ENCODE peak calls at places on chromosomes 2 and 18, in ten cellular contexts. Y, L, K, O, W, H, U, B, C and P are unnamed samples.

GRCh38 chr2:74740395-74741075 is 86.5 kb downstream of the SEMA4F start:
- DNase-seq in W (peak), U (peak), L (no peak), B (peak), H (peak), O (no peak), C (peak), Y (peak), K (no peak), P (peak)

GRCh38 chr2:10555810-10556111 is 107.6 kb upstream of the ODC1 start:
- DNase-seq in U (no peak), H (no peak), C (no peak), L (no peak), W (no peak), Y (no peak), B (no peak), K (no peak), O (no peak), P (no peak)

GRCh38 chr2:129004485-129004884 is 685.8 kb upstream of the HS6ST1 start:
- DNase-seq in C (no peak), K (no peak), Y (no peak), B (no peak), W (no peak), H (no peak), L (no peak), U (no peak), O (no peak), P (no peak)

GRCh38 chr2:58842501-58843144 is 601.5 kb upstream of the FANCL start:
- DNase-seq in H (no peak), O (no peak), U (no peak), B (no peak), C (no peak), L (no peak), Y (no peak), K (no peak), W (no peak), P (no peak)

GRCh38 chr2:167761465-167762136 is 485.8 kb downstream of the STK39 start:
- DNase-seq in B (no peak), Y (no peak), O (no peak), K (no peak), U (no peak), H (no peak), C (no peak), L (no peak), W (no peak), P (no peak)

GRCh38 chr2:9408641-9409151 is 14.6 kb downstream of the ITGB1BP1 start:
- DNase-seq in B (no peak), U (no peak), O (peak), C (no peak), L (no peak), K (no peak), Y (no peak), H (peak), W (no peak), P (no peak)

GRCh38 chr18:56522826-56523225 is 115.6 kb downstream of the TXNL1 start:
- DNase-seq in Y (no peak), H (no peak), B (no peak), U (peak), O (no peak), L (no peak), K (no peak), W (no peak), C (no peak), P (no peak)

GRCh38 chr2:172993924-172994717 is 81.5 kb upstream of the MAP3K20 start:
- DNase-seq in O (no peak), W (no peak), K (no peak), C (no peak), Y (no peak), B (no peak), H (no peak), L (no peak), U (no peak), P (no peak)

GRCh38 chr2:213429516-213429915 is 145.3 kb downstream of the SPAG16 start:
- DNase-seq in W (peak), U (no peak), C (no peak), H (no peak), O (no peak), B (no peak), L (no peak), Y (no peak), K (no peak), P (no peak)

GRCh38 chr2:197052371-197052770 is 125.9 kb upstream of the PGAP1 start:
- DNase-seq in K (no peak), C (no peak), B (no peak), O (no peak), U (no peak), Y (no peak), W (no peak), H (no peak), L (no peak), P (no peak)

GRCh38 chr18:59024829-59025228 is 114.9 kb upstream of the SEC11C start:
- DNase-seq in C (no peak), B (peak), O (no peak), W (peak), H (no peak), L (no peak), K (no peak), Y (no peak), U (no peak), P (peak)

GRCh38 chr2:6290626-6291025 is 575.1 kb downstream of the CMPK2 start:
- DNase-seq in C (no peak), K (no peak), H (no peak), B (no peak), O (no peak), W (no peak), L (no peak), Y (no peak), U (no peak), P (no peak)

GRCh38 chr18:79068299-79068945 is 772 bp upstream of the ATP9B start:
- DNase-seq in H (no peak), O (no peak), C (no peak), B (no peak), L (peak), U (no peak), W (peak), Y (no peak), K (peak), P (no peak)

GRCh38 chr2:199488772-199489400 is 31.1 kb upstream of the SATB2 start:
- DNase-seq in U (no peak), C (peak), K (peak), W (peak), L (peak), H (peak), O (no peak), Y (peak), B (no peak), P (no peak)

GRCh38 chr2:234038076-234038802 is 12.3 kb upstream of the SPP2 start:
- DNase-seq in U (no peak), H (no peak), K (no peak), W (peak), L (no peak), Y (no peak), O (no peak), B (no peak), C (no peak), P (no peak)

GRCh38 chr2:132692816-132693215 is 22.8 kb upstream of the LYPD1 start:
- DNase-seq in H (no peak), O (no peak), L (no peak), C (no peak), U (no peak), W (peak), K (no peak), B (no peak), Y (no peak), P (no peak)

GRCh38 chr18:50203801-50204604 is 9.1 kb upstream of the MYO5B start:
- DNase-seq in K (peak), H (peak), W (peak), O (no peak), Y (peak), B (no peak), U (no peak), L (peak), C (peak), P (no peak)

GRCh38 chr2:240966457-240966905 is 31.9 kb upstream of the SNED1 start:
- DNase-seq in H (peak), K (no peak), O (peak), U (no peak), Y (no peak), L (no peak), B (peak), C (no peak), W (no peak), P (peak)

GRCh38 chr2:36058953-36059352 is 296.6 kb upstream of the CRIM1 start:
- DNase-seq in Y (no peak), C (no peak), H (no peak), W (no peak), K (no peak), O (no peak), B (no peak), U (no peak), L (peak), P (peak)

GRCh38 chr2:157221394-157221988 is 36.0 kb upstream of the GALNT5 start:
- DNase-seq in U (no peak), W (no peak), L (no peak), O (no peak), C (no peak), K (no peak), H (no peak), Y (no peak), B (no peak), P (no peak)

GRCh38 chr2:10345813-10346212 is 43.1 kb downstream of the HPCAL1 start:
- DNase-seq in B (no peak), W (no peak), U (no peak), H (no peak), Y (no peak), K (no peak), O (no peak), L (no peak), C (no peak), P (no peak)

GRCh38 chr18:35770360-35770759 is 188.8 kb downstream of the GALNT1 start:
- DNase-seq in U (no peak), O (no peak), H (no peak), K (no peak), C (no peak), L (peak), Y (no peak), W (no peak), B (no peak), P (no peak)

GRCh38 chr18:69400253-69400975 is at the start of gene DOK6:
- DNase-seq in K (no peak), Y (no peak), B (peak), U (no peak), O (peak), C (peak), H (peak), W (peak), L (no peak), P (peak)

GRCh38 chr18:62524443-62525200 is 1.8 kb downstream of the ZCCHC2 start:
- DNase-seq in B (peak), K (peak), O (peak), C (peak), H (peak), Y (peak), U (no peak), W (peak), L (peak), P (peak)

GRCh38 chr18:41126541-41127235 is 828.3 kb upstream of the PIK3C3 start:
- DNase-seq in Y (no peak), K (no peak), O (no peak), W (peak), L (no peak), H (no peak), C (no peak), U (peak), B (no peak), P (no peak)

GRCh38 chr18:3493501-3494244 is 43.7 kb downstream of the TGIF1 start:
- DNase-seq in C (no peak), W (no peak), U (no peak), H (no peak), B (no peak), Y (no peak), L (no peak), O (no peak), K (no peak), P (no peak)

GRCh38 chr2:220664272-220665107 is 907.6 kb downstream of the EPHA4 start:
- DNase-seq in L (no peak), K (no peak), W (peak), C (no peak), O (no peak), H (no peak), Y (no peak), U (no peak), B (no peak), P (peak)

DNA sequence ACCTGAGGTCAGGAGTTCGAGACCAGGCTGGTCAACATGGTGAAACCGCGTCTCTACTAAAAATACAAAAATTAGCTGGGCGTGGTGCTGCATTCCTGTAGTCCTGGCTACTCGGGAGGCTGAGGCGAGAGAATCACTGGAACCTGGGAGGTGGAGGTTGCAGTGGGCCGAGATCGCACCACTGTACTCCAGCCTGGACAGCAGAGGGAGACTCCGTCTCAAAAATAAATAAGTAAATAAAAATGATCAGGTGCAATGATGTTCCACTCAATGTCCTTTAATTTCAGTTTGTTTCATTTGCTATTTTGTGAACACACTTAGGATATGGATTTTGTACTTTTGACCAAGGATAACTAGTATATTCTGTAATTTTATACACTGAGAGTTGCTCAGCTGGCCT is 9.3 kb downstream of the HADHA start:
- DNase-seq in U (no peak), O (no peak), Y (no peak), K (no peak), B (no peak), C (no peak), W (no peak), H (no peak), L (no peak), P (no peak)
- TF ChIP-seq CTCF in U (no peak), O (peak), Y (peak), K (no peak), B (no peak), C (peak), W (no peak), H (peak), L (no peak), P (peak)

GRCh38 chr2:112803691-112804521 is 19.6 kb upstream of the IL1A start:
- DNase-seq in U (peak), H (no peak), W (peak), B (no peak), L (peak), C (peak), K (no peak), O (no peak), Y (no peak), P (no peak)

GRCh38 chr2:112807233-112807807 is 23.0 kb upstream of the IL1A start:
- DNase-seq in H (no peak), U (no peak), L (no peak), K (no peak), B (no peak), W (no peak), C (no peak), O (no peak), Y (no peak), P (no peak)

GRCh38 chr2:112809112-112809511 is 24.8 kb upstream of the IL1A start:
- DNase-seq in U (no peak), H (no peak), Y (no peak), C (no peak), O (no peak), K (no peak), W (no peak), B (no peak), L (no peak), P (no peak)

GRCh38 chr2:112800881-112801583 is 16.7 kb upstream of the IL1A start:
- DNase-seq in B (no peak), L (no peak), U (no peak), H (no peak), C (no peak), Y (no peak), W (peak), O (no peak), K (no peak), P (no peak)

GRCh38 chr2:112805542-112805941 is 21.2 kb upstream of the IL1A start:
- DNase-seq in L (peak), K (peak), H (no peak), B (no peak), U (no peak), W (no peak), C (no peak), O (no peak), Y (no peak), P (no peak)
- TF ChIP-seq CTCF in L (no peak), K (no peak), H (no peak), B (no peak), U (no peak), W (no peak), C (no peak), O (no peak), Y (no peak), P (no peak)

GRCh38 chr2:64905338-64906024 is 83.7 kb upstream of the SLC1A4 start:
- DNase-seq in H (no peak), Y (peak), L (peak), O (no peak), U (no peak), C (no peak), K (no peak), B (no peak), W (peak), P (no peak)
- TF ChIP-seq CTCF in H (no peak), Y (no peak), L (no peak), O (no peak), U (no peak), C (no peak), K (no peak), B (no peak), W (no peak), P (no peak)

DNA sequence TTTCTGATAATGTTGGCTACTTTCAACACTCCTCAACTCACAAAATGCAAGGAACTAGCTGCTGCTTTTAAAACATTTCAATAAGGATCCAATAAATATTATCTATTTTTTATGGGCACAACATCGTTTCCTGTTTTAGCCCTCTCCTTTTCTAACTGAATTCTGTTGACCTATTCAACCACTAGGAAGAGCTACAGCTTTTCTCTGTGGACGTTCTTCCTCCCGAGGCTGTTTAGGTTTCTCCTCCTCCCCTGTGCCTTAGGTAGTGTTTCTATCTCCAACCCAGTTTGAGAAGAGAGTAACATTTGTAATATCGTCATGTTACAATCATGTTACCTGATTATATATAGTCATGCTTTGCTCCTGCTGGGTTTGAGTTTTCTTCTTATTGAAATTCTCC is 91.3 kb upstream of the ITGB6 start:
- DNase-seq in C (no peak), Y (no peak), O (no peak), H (no peak), B (no peak), U (no peak), W (peak), K (no peak), L (no peak), P (no peak)
- TF ChIP-seq CTCF in C (no peak), Y (no peak), O (no peak), H (no peak), B (peak), U (no peak), W (peak), K (no peak), L (no peak), P (no peak)

GRCh38 chr2:26471766-26472706 is 5.9 kb downstream of the OTOF start:
- DNase-seq in Y (no peak), H (no peak), U (no peak), K (no peak), O (no peak), B (no peak), C (peak), L (no peak), W (no peak), P (no peak)
- TF ChIP-seq CTCF in Y (peak), H (no peak), U (no peak), K (no peak), O (no peak), B (no peak), C (no peak), L (peak), W (no peak), P (no peak)

GRCh38 chr2:46769809-46770208 is 145.8 kb downstream of the MCFD2 start:
- DNase-seq in Y (no peak), K (no peak), O (no peak), B (no peak), W (no peak), L (no peak), U (no peak), H (no peak), C (no peak), P (no peak)
- TF ChIP-seq CTCF in Y (peak), K (no peak), O (no peak), B (no peak), W (peak), L (peak), U (no peak), H (peak), C (peak), P (no peak)

GRCh38 chr2:33215983-33216382 is 260.5 kb upstream of the RASGRP3 start:
- DNase-seq in C (no peak), O (no peak), U (no peak), L (no peak), H (no peak), B (no peak), W (no peak), K (no peak), Y (no peak), P (no peak)

GRCh38 chr2:33214436-33214835 is 262.0 kb upstream of the RASGRP3 start:
- DNase-seq in H (no peak), O (no peak), K (no peak), C (no peak), Y (no peak), L (peak), B (peak), W (peak), U (no peak), P (peak)

GRCh38 chr2:33214857-33215256 is 261.6 kb upstream of the RASGRP3 start:
- DNase-seq in U (no peak), C (no peak), W (no peak), Y (no peak), O (no peak), L (no peak), B (no peak), K (no peak), H (no peak), P (no peak)

GRCh38 chr2:33216508-33217182 is 259.8 kb upstream of the RASGRP3 start:
- DNase-seq in O (no peak), W (peak), H (peak), B (peak), C (no peak), L (no peak), Y (no peak), K (no peak), U (no peak), P (peak)

DNA sequence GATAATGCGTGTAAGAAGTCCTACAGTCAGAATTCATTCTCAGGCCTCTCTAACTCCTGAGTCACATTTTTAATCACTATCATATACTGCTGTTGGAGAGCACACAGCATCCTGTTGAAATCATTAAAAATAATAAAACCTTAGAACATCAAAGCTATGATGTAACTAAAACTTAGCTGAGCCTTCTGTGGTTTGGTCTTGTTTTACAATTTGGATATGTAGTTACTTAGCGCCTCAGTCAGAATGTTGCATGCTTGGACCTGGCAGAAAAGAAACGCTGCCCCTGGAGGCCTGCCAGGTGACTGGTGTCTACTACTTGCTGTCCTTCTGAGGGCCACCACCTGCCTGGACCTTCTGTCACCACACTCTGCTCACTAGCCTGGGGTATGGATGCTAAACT is 261.1 kb upstream of the RASGRP3 start:
- DNase-seq in B (peak), K (no peak), O (no peak), H (peak), W (peak), U (peak), C (no peak), Y (no peak), L (no peak), P (peak)
- TF ChIP-seq CTCF in B (no peak), K (no peak), O (no peak), H (no peak), W (no peak), U (no peak), C (no peak), Y (no peak), L (no peak), P (no peak)

GRCh38 chr2:100235581-100235980 is 86.7 kb downstream of the LONRF2 start:
- DNase-seq in C (no peak), K (no peak), W (no peak), H (no peak), B (no peak), Y (no peak), O (no peak), U (no peak), L (no peak), P (no peak)

GRCh38 chr2:100237770-100238169 is 84.5 kb downstream of the LONRF2 start:
- DNase-seq in U (no peak), H (no peak), C (no peak), Y (no peak), O (no peak), L (no peak), K (no peak), W (no peak), B (no peak), P (no peak)

GRCh38 chr2:100236166-100236565 is 86.1 kb downstream of the LONRF2 start:
- DNase-seq in L (no peak), Y (no peak), U (no peak), O (no peak), W (no peak), K (no peak), H (no peak), C (no peak), B (no peak), P (no peak)

GRCh38 chr2:100238471-100238870 is 83.8 kb downstream of the LONRF2 start:
- DNase-seq in C (no peak), H (no peak), W (no peak), L (no peak), K (no peak), O (no peak), U (no peak), Y (no peak), B (no peak), P (no peak)

DNA sequence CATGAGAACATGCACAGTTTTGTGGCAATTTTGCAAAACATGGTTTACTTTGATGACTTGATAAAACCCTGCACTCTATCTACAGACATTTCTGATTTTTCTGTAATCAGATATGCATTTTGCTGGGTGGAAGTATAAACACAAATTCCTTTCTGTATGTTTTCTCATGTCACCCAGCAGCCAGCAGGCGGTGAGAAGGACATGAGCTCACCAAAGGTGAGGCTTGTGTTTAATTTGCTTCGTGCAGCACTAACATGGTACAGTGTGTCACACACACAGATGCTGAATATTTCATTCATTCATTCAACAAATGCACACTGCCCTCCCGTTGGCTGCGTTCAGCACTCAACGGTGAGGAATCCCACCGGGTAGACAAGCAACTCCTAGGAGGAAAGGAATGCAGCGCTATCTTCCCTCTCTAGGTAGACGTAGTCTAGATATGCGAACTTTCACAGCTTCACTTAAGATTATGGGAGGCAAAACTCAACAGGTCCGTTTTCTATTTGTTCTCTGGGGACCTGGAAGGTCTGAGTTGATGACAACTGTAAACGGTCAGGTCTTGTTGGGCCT is 85.2 kb downstream of the LONRF2 start:
- DNase-seq in H (no peak), U (no peak), Y (no peak), C (no peak), K (no peak), L (no peak), B (no peak), O (no peak), W (no peak), P (no peak)
- TF ChIP-seq CTCF in H (no peak), U (no peak), Y (no peak), C (no peak), K (no peak), L (no peak), B (no peak), O (no peak), W (no peak), P (no peak)